ENCODE peak calls at places on chromosomes 11 and 22, in eight cellular contexts. J, C, Q, X, V, F, N and S are unnamed samples.

GRCh38 chr11:65637794-65638317 is at the start of gene SIPA1:
- DNase-seq in F (peak; percentile 96), V (peak; percentile 89), Q (peak; percentile 91), X (no peak), C (peak; percentile 93), J (peak; percentile 94), N (peak; percentile 88), S (peak; percentile 84)

GRCh38 chr11:4697583-4697982 is at the start of gene OR51E2:
- DNase-seq in F (no peak), V (no peak), J (no peak), X (no peak), Q (no peak), C (peak; percentile 78), N (no peak), S (no peak)

GRCh38 chr11:37948258-37948657 is 1350.2 kb upstream of the RAG2 start:
- DNase-seq in V (no peak), Q (no peak), N (no peak), C (no peak), X (no peak), F (no peak), J (no peak), S (no peak)

GRCh38 chr11:66854729-66855211 is 2.1 kb upstream of the LRFN4 start:
- DNase-seq in F (no peak), X (no peak), Q (no peak), N (no peak), J (no peak), C (no peak), V (no peak), S (no peak)

GRCh38 chr11:65580031-65580692 is 4.3 kb downstream of the EHBP1L1 start:
- DNase-seq in X (no peak), V (no peak), N (no peak), J (no peak), F (no peak), Q (no peak), C (no peak), S (no peak)

GRCh38 chr11:19244084-19244483 is 3.3 kb upstream of the E2F8 start:
- DNase-seq in N (peak; percentile 28), V (no peak), Q (no peak), C (no peak), J (no peak), X (no peak), F (no peak), S (no peak)

GRCh38 chr22:43550024-43550620 is 138.3 kb downstream of the MPPED1 start:
- DNase-seq in N (no peak), F (no peak), V (no peak), X (no peak), C (no peak), J (peak; percentile 44), Q (no peak), S (no peak)

GRCh38 chr11:85682330-85683305 is 3.4 kb downstream of the CCDC89 start:
- DNase-seq in V (no peak), N (no peak), Q (peak; percentile 27), X (no peak), C (peak; percentile 47), J (no peak), F (peak; percentile 81), S (peak; percentile 15)

GRCh38 chr11:64400096-64400495 is 41.1 kb downstream of the RPS6KA4 start:
- DNase-seq in F (no peak), J (no peak), X (no peak), V (no peak), C (no peak), N (no peak), Q (no peak), S (peak; percentile 50)

GRCh38 chr11:128964463-128964930 is 21.8 kb upstream of the TP53AIP1 start:
- DNase-seq in F (no peak), N (no peak), Q (no peak), J (no peak), C (no peak), V (no peak), X (no peak), S (no peak)

GRCh38 chr11:6979365-6979764 is 40.8 kb downstream of the ZNF214 start:
- DNase-seq in X (no peak), V (no peak), N (no peak), Q (no peak), J (no peak), F (no peak), C (peak; percentile 65), S (no peak)

GRCh38 chr11:35418847-35419712 is at the start of gene SLC1A2:
- DNase-seq in F (peak; percentile 78), C (peak; percentile 19), X (no peak), N (no peak), J (peak; percentile 71), V (peak; percentile 71), Q (peak; percentile 20), S (no peak)

GRCh38 chr11:88345408-88345807 is 7.9 kb upstream of the CTSC start:
- DNase-seq in F (no peak), Q (no peak), C (peak; percentile 54), X (no peak), V (no peak), J (no peak), N (no peak), S (no peak)

GRCh38 chr11:126352934-126353801 is 2.3 kb upstream of the ST3GAL4 start:
- DNase-seq in C (peak; percentile 75), Q (peak; percentile 75), N (peak; percentile 29), X (peak; percentile 15), J (no peak), F (no peak), V (no peak), S (peak; percentile 90)

GRCh38 chr22:20566420-20567260 is 59.2 kb downstream of the MED15 start:
- DNase-seq in N (no peak), V (no peak), X (no peak), C (peak; percentile 82), Q (peak; percentile 41), F (no peak), J (no peak), S (no peak)

GRCh38 chr11:36265793-36266628 is 23.2 kb downstream of the COMMD9 start:
- DNase-seq in F (peak; percentile 81), J (peak; percentile 88), C (peak; percentile 42), X (no peak), V (peak; percentile 80), N (peak; percentile 16), Q (peak; percentile 55), S (peak; percentile 78)

GRCh38 chr11:45607995-45608394 is 57.4 kb downstream of the CHST1 start:
- DNase-seq in C (no peak), V (no peak), X (no peak), J (peak; percentile 13), F (no peak), N (no peak), Q (no peak), S (no peak)

GRCh38 chr11:121936781-121937447 is 179.1 kb downstream of the BLID start:
- DNase-seq in J (no peak), X (no peak), Q (no peak), F (no peak), V (no peak), C (peak; percentile 89), N (no peak), S (no peak)

DNA sequence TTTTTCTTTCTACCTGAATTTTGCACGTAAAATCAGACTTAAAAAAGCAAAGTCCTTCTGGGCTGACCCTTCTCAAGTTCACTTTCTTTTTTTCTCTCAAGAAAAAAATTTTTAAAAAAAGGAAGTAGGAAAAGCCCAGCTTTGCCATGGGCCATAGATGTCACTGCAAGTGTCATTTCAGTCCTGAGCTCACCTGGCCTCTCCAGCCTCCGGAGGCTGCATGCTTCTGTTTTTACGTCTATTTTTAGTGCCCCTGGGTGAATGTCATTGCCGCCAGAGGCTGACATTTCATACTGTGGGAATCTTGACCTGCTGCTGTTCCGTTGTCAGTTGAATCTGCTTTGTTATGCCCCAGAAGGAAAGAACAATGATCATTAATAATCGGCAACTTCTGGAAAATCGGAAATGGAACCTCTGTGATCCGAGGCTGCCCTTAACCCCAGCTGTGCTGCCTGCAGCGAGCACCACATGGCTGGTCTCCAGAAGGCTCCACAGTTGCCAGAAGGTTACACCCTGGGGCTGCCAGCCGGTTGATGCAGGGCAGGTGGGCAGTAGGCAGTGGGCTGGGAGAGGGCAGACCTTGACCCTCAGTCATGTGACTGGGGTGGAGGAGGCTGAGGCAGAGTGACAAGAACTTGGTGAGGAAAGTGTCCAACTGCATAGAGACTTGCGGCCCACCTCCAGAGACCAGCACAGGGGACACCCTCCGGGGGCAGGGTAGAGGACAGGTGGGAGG is 16.7 kb upstream of the MYEOV start:
- DNase-seq in Q (no peak), V (no peak), F (no peak), C (no peak), N (no peak), J (no peak), X (peak; percentile 51), S (no peak)
- TF ChIP-seq USF2 in Q (no peak), V (no peak), F (no peak), C (no peak), N (no peak), J (no peak), X (no peak), S (no peak)

DNA sequence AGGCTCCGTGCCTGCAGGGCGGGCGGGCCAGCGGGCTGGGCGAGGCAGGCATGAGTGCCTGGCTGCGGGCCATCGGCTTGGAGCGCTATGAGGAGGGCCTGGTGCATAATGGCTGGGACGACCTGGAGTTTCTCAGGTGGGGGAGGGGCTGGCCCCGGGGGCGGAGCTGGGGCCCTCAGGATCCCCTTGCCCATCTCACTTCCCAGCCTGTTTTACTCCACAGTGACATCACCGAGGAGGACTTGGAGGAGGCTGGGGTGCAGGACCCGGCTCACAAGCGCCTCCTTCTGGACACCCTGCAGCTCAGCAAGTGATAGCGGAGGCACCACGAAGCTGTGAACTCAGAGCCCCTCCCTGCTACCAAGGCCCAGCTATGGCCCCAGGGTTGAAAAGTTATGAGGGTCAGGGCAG is 5.9 kb downstream of the PHOX2A start:
- DNase-seq in X (no peak), V (peak; percentile 94), C (peak; percentile 67), J (peak; percentile 92), N (peak; percentile 47), Q (peak; percentile 82), F (peak; percentile 87), S (peak; percentile 77)
- TF ChIP-seq USF2 in X (no peak), V (no peak), C (no peak), J (no peak), N (no peak), Q (no peak), F (no peak), S (no peak)

DNA sequence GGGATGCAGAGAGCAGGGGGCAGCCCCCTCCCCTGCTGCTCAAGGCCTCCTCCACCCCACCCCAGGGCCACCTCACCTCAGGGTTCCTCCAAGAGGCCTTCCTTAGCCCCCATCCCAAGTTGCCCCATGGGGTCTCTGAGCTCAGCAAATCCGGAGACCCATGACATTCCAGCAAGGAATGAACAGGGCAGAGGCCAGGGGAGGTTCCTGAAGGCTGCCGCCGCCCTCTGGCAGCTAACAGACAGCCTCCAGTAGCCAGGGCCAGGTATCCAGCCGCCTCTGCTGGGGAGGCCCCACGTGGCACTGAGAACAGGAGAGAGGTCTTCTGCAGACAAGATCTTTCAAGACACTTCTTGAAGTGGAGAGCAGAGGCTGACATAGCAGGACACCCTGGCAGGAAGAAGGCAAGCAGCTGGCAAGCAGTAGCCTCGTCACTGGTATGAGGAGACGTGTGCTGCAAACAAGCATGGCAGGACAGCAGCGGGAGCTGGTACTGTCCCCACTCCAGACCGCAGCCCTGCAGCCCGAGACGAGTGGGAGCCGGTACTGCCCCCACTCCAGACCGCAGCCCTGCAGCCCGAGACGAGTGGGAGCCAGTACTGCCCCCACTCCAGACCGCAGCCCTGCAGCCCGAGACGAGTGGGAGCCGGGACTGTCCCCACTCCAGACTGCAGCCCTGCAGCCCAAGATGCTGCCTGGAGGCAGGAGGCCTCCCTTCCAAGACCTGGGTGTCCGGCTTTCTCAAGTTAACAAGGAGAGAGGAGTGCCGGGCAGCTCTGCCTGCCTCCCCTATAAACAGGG is 190.6 kb downstream of the IGLL1 start:
- DNase-seq in C (no peak), Q (no peak), F (no peak), X (no peak), V (peak; percentile 23), J (peak; percentile 47), N (peak; percentile 16), S (no peak)
- TF ChIP-seq USF2 in C (no peak), Q (no peak), F (no peak), X (no peak), V (no peak), J (no peak), N (no peak), S (no peak)

GRCh38 chr22:28229566-28230483 is 310.8 kb upstream of the PITPNB start:
- DNase-seq in J (no peak), X (no peak), V (no peak), Q (no peak), F (no peak), C (peak; percentile 62), N (no peak), S (no peak)
- TF ChIP-seq USF2 in J (no peak), X (no peak), V (no peak), Q (no peak), F (no peak), C (no peak), N (no peak), S (no peak)